ENCODE peak calls at places on chromosomes 6 and 20, in six cellular contexts. One of them, this sample, is unnamed.

GRCh38 chr6:144123836-144124235 is 26.5 kb upstream of the STX11 start:
- DNase-seq in SK-N-SH: no peak
- DNase-seq in GM12892: no peak
- DNase-seq in H1: no peak
- DNase-seq in K562: no peak
- DNase-seq in HepG2: no peak
- DNase-seq in this sample: no peak

GRCh38 chr6:33199687-33200233 is 705 bp downstream of the RXRB start:
- DNase-seq in SK-N-SH: peak; percentile 89
- DNase-seq in GM12892: peak; percentile 80
- DNase-seq in H1: peak; percentile 73
- DNase-seq in K562: peak; percentile 98
- DNase-seq in HepG2: peak; percentile 88
- DNase-seq in this sample: peak; percentile 75

GRCh38 chr6:49668083-49668511 is 31.5 kb upstream of the RHAG start:
- DNase-seq in SK-N-SH: no peak
- DNase-seq in GM12892: no peak
- DNase-seq in H1: no peak
- DNase-seq in K562: no peak
- DNase-seq in HepG2: no peak
- DNase-seq in this sample: no peak

GRCh38 chr6:29519291-29520010 is 31.7 kb upstream of the MAS1L start:
- DNase-seq in SK-N-SH: no peak
- DNase-seq in GM12892: no peak
- DNase-seq in H1: no peak
- DNase-seq in K562: no peak
- DNase-seq in HepG2: no peak
- DNase-seq in this sample: no peak

GRCh38 chr6:24603241-24603640 is 42.8 kb downstream of the KIAA0319 start:
- DNase-seq in SK-N-SH: no peak
- DNase-seq in GM12892: no peak
- DNase-seq in H1: no peak
- DNase-seq in K562: no peak
- DNase-seq in HepG2: no peak
- DNase-seq in this sample: no peak

GRCh38 chr6:4291453-4292403 is 156.4 kb upstream of the ECI2 start:
- DNase-seq in SK-N-SH: no peak
- DNase-seq in GM12892: no peak
- DNase-seq in H1: no peak
- DNase-seq in K562: peak; percentile 47
- DNase-seq in HepG2: peak; percentile 20
- DNase-seq in this sample: no peak

GRCh38 chr20:40592891-40593290 is 96.1 kb downstream of the MAFB start:
- DNase-seq in SK-N-SH: no peak
- DNase-seq in GM12892: no peak
- DNase-seq in H1: no peak
- DNase-seq in K562: no peak
- DNase-seq in HepG2: no peak
- DNase-seq in this sample: no peak

GRCh38 chr6:134437376-134437775 is 119.5 kb upstream of the SGK1 start:
- DNase-seq in SK-N-SH: no peak
- DNase-seq in GM12892: peak; percentile 9
- DNase-seq in H1: no peak
- DNase-seq in K562: peak; percentile 46
- DNase-seq in HepG2: no peak
- DNase-seq in this sample: no peak

GRCh38 chr6:111703723-111704122 is 98.0 kb upstream of the TRAF3IP2 start:
- DNase-seq in SK-N-SH: no peak
- DNase-seq in GM12892: no peak
- DNase-seq in H1: no peak
- DNase-seq in K562: no peak
- DNase-seq in HepG2: no peak
- DNase-seq in this sample: no peak

GRCh38 chr20:23023621-23024187 is 11.4 kb upstream of the SSTR4 start:
- DNase-seq in SK-N-SH: no peak
- DNase-seq in GM12892: no peak
- DNase-seq in H1: no peak
- DNase-seq in K562: no peak
- DNase-seq in HepG2: no peak
- DNase-seq in this sample: no peak

GRCh38 chr20:1001981-1002681 is at the start of gene RSPO4:
- DNase-seq in SK-N-SH: peak; percentile 86
- DNase-seq in GM12892: no peak
- DNase-seq in H1: no peak
- DNase-seq in K562: no peak
- DNase-seq in HepG2: no peak
- DNase-seq in this sample: no peak

GRCh38 chr20:46990017-46990810 is 95.6 kb downstream of the EYA2 start:
- DNase-seq in SK-N-SH: no peak
- DNase-seq in GM12892: no peak
- DNase-seq in H1: no peak
- DNase-seq in K562: peak; percentile 78
- DNase-seq in HepG2: no peak
- DNase-seq in this sample: no peak

GRCh38 chr20:46993465-46994095 is 98.9 kb downstream of the EYA2 start:
- DNase-seq in SK-N-SH: no peak
- DNase-seq in GM12892: no peak
- DNase-seq in H1: no peak
- DNase-seq in K562: no peak
- DNase-seq in HepG2: no peak
- DNase-seq in this sample: no peak

GRCh38 chr20:46990811-46991567 is 96.3 kb downstream of the EYA2 start:
- DNase-seq in SK-N-SH: no peak
- DNase-seq in GM12892: no peak
- DNase-seq in H1: no peak
- DNase-seq in K562: no peak
- DNase-seq in HepG2: no peak
- DNase-seq in this sample: no peak

GRCh38 chr20:46992640-46993035 is 98.0 kb downstream of the EYA2 start:
- DNase-seq in SK-N-SH: no peak
- DNase-seq in GM12892: no peak
- DNase-seq in H1: no peak
- DNase-seq in K562: no peak
- DNase-seq in HepG2: no peak
- DNase-seq in this sample: no peak

DNA sequence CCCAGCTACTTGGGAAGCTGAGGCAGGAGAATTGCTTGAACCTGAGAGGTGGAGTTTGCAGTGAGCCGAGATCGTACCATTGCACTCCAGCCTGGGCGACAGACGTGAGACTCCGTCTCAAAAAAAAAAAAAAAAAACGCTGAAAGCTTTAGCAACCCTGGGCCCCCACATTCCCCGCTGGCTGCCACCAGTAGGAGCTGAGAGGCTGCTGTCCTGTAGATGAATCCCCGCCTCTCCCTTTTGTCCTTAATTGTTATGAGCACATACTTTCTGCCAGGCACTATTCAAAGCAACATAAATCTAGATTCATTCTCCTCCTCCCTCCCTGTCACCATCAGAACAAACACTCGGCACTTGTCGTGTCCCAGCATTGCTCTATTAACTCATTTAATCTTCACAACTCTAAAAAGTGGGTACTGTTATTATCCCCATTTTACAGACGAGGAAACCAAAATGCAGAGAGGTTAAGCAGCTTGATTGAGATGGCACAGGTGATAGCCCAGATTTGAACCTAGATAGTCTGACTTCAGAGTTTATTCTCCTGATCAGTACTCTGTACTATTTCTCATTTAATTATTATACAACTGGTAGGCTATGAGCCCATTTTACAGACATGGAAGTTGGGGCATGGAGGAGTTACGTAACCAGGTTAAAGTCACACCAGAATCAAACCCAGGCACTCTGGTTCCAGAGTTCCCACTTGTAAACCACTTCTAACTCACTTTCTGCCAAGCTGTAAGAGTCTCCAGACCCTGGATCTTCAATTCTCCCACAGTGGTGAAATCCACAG is 97.4 kb downstream of the EYA2 start:
- DNase-seq in SK-N-SH: no peak
- DNase-seq in GM12892: no peak
- DNase-seq in H1: no peak
- DNase-seq in K562: no peak
- DNase-seq in HepG2: no peak
- DNase-seq in this sample: no peak
- TF ChIP-seq TAF1 in SK-N-SH: no peak
- TF ChIP-seq TAF1 in GM12892: no peak
- TF ChIP-seq TAF1 in H1: no peak
- TF ChIP-seq TAF1 in K562: no peak
- TF ChIP-seq TAF1 in HepG2: no peak
- TF ChIP-seq TAF1 in this sample: no peak

DNA sequence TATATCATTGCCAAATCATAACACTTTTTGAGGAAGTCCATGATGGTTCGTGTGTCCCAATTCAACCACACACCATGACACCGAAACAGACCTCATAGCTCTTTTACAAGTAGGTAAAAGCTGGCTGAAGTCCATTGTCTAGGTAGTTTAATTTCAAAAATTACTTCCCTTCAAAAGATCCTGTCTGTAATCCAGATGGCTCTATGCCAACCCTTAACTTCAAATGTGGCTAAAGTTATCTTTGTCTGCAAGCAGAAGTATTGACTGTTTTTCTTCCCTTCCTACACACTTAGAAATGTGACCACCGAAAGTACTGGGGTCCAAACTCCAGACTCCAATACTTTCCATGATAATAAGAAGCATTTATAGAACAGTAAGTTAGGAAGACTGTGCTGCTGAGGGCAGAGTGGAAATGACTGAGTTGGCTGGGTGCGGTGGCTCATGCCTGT is 8.3 kb upstream of the TIAM2 start:
- DNase-seq in SK-N-SH: no peak
- DNase-seq in GM12892: no peak
- DNase-seq in H1: no peak
- DNase-seq in K562: no peak
- DNase-seq in HepG2: no peak
- DNase-seq in this sample: no peak
- TF ChIP-seq TAF1 in SK-N-SH: no peak
- TF ChIP-seq TAF1 in GM12892: no peak
- TF ChIP-seq TAF1 in H1: no peak
- TF ChIP-seq TAF1 in K562: no peak
- TF ChIP-seq TAF1 in HepG2: no peak
- TF ChIP-seq TAF1 in this sample: no peak

GRCh38 chr6:17962436-17963031 is 24.9 kb downstream of the KIF13A start:
- DNase-seq in SK-N-SH: peak; percentile 82
- DNase-seq in GM12892: no peak
- DNase-seq in H1: no peak
- DNase-seq in K562: peak; percentile 98
- DNase-seq in HepG2: no peak
- DNase-seq in this sample: no peak
- TF ChIP-seq TAF1 in SK-N-SH: no peak
- TF ChIP-seq TAF1 in GM12892: no peak
- TF ChIP-seq TAF1 in H1: no peak
- TF ChIP-seq TAF1 in K562: no peak
- TF ChIP-seq TAF1 in HepG2: no peak
- TF ChIP-seq TAF1 in this sample: no peak

GRCh38 chr6:12490904-12491571 is 200.9 kb downstream of the EDN1 start:
- DNase-seq in SK-N-SH: no peak
- DNase-seq in GM12892: no peak
- DNase-seq in H1: no peak
- DNase-seq in K562: no peak
- DNase-seq in HepG2: no peak
- DNase-seq in this sample: no peak
- TF ChIP-seq TAF1 in SK-N-SH: no peak
- TF ChIP-seq TAF1 in GM12892: no peak
- TF ChIP-seq TAF1 in H1: no peak
- TF ChIP-seq TAF1 in K562: no peak
- TF ChIP-seq TAF1 in HepG2: no peak
- TF ChIP-seq TAF1 in this sample: no peak

GRCh38 chr20:50421356-50422340 is 88.5 kb upstream of the PTPN1 start:
- DNase-seq in SK-N-SH: no peak
- DNase-seq in GM12892: no peak
- DNase-seq in H1: no peak
- DNase-seq in K562: no peak
- DNase-seq in HepG2: no peak
- DNase-seq in this sample: no peak
- TF ChIP-seq TAF1 in SK-N-SH: no peak
- TF ChIP-seq TAF1 in GM12892: no peak
- TF ChIP-seq TAF1 in H1: no peak
- TF ChIP-seq TAF1 in K562: no peak
- TF ChIP-seq TAF1 in HepG2: no peak
- TF ChIP-seq TAF1 in this sample: no peak

GRCh38 chr20:34109442-34109841 is 2.6 kb downstream of the EIF2S2 start:
- DNase-seq in SK-N-SH: no peak
- DNase-seq in GM12892: no peak
- DNase-seq in H1: no peak
- DNase-seq in K562: no peak
- DNase-seq in HepG2: no peak
- DNase-seq in this sample: no peak

GRCh38 chr20:34112600-34113061 is 588 bp upstream of the EIF2S2 start:
- DNase-seq in SK-N-SH: peak; percentile 60
- DNase-seq in GM12892: no peak
- DNase-seq in H1: no peak
- DNase-seq in K562: no peak
- DNase-seq in HepG2: peak; percentile 48
- DNase-seq in this sample: peak; percentile 26

GRCh38 chr20:34110025-34111013 is 1.7 kb downstream of the EIF2S2 start:
- DNase-seq in SK-N-SH: no peak
- DNase-seq in GM12892: no peak
- DNase-seq in H1: no peak
- DNase-seq in K562: no peak
- DNase-seq in HepG2: peak; percentile 39
- DNase-seq in this sample: no peak

GRCh38 chr20:34111712-34112599 is at the start of gene EIF2S2:
- DNase-seq in SK-N-SH: peak; percentile 94
- DNase-seq in GM12892: peak; percentile 91
- DNase-seq in H1: peak; percentile 99
- DNase-seq in K562: peak; percentile 95
- DNase-seq in HepG2: peak; percentile 99
- DNase-seq in this sample: peak; percentile 88

DNA sequence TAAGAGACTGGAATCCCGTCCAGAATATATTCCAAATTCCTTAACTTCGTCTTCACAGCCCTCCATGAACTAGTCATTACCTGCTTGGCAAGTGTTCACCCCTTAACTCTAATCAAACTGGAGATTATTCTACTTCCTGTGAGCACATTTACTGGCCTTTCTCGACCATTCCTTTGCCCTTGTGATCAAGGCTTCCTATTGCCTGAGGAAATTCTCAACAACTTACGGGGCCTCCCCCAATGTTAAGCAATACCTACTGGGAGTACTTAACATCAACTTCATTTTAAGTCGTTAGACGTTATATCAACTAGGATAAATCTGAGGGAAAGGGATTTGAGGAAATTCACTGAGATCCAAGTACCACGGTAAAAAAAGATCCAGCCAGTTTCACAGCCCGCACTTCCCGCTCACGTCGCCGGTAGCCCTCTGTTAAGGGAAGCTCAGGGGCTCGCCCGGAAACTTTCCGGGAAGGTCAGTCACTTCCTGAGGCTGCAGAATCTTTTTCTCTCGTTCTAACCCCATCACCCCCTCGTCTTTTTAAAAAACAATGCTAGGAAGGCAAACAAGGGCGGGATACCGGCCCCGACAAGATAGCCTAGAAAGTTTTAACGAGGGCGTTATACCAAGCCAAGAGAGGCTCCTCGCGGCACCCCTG is 859 bp downstream of the EIF2S2 start:
- DNase-seq in SK-N-SH: peak; percentile 31
- DNase-seq in GM12892: no peak
- DNase-seq in H1: no peak
- DNase-seq in K562: no peak
- DNase-seq in HepG2: no peak
- DNase-seq in this sample: no peak
- TF ChIP-seq TAF1 in SK-N-SH: no peak
- TF ChIP-seq TAF1 in GM12892: no peak
- TF ChIP-seq TAF1 in H1: no peak
- TF ChIP-seq TAF1 in K562: no peak
- TF ChIP-seq TAF1 in HepG2: no peak
- TF ChIP-seq TAF1 in this sample: no peak